ENCODE peak calls at places on chromosomes 2 and 18, in six cellular contexts. X is aorta, K is HCT116, M is cardiac muscle cell, D is ovary, E is IMR-90. T is an unnamed sample.

GRCh38 chr2:64606495-64607363 is 47.0 kb downstream of the SERTAD2 start:
- DNase-seq in E (no peak), M (peak; percentile 45), K (no peak), X (peak; percentile 94), D (peak; percentile 71), T (no peak)

GRCh38 chr2:80022018-80022417 is 282.5 kb downstream of the LRRTM1 start:
- DNase-seq in K (no peak), M (no peak), X (no peak), E (no peak), D (no peak), T (no peak)

GRCh38 chr2:58638256-58638795 is 397.2 kb upstream of the FANCL start:
- DNase-seq in E (no peak), M (no peak), X (no peak), D (no peak), K (no peak), T (no peak)

GRCh38 chr2:207318071-207318683 is 152.4 kb upstream of the KLF7 start:
- DNase-seq in K (no peak), E (no peak), M (no peak), D (no peak), X (no peak), T (no peak)

GRCh38 chr2:120773186-120773800 is 37.6 kb downstream of the GLI2 start:
- DNase-seq in E (no peak), M (no peak), X (peak; percentile 68), K (no peak), D (no peak), T (no peak)

GRCh38 chr2:118878531-118879149 is 31.2 kb upstream of the EN1 start:
- DNase-seq in M (no peak), E (no peak), D (no peak), K (no peak), X (no peak), T (no peak)

GRCh38 chr2:183032200-183032794 is 6.0 kb downstream of the NCKAP1 start:
- DNase-seq in X (no peak), K (no peak), D (no peak), E (peak; percentile 64), M (no peak), T (no peak)

GRCh38 chr18:14189858-14190257 is 57.6 kb upstream of the ZNF519 start:
- DNase-seq in E (no peak), D (no peak), X (no peak), M (no peak), K (peak; percentile 70), T (peak; percentile 24)

GRCh38 chr2:136000502-136000901 is 15.1 kb upstream of the DARS1 start:
- DNase-seq in X (no peak), K (no peak), E (no peak), M (no peak), D (no peak), T (no peak)

GRCh38 chr2:27727257-27727656 is 44.3 kb upstream of the MRPL33 start:
- DNase-seq in K (no peak), X (no peak), D (no peak), M (no peak), E (no peak), T (no peak)

GRCh38 chr18:28113271-28114023 is 63.5 kb downstream of the CDH2 start:
- DNase-seq in E (peak; percentile 28), M (no peak), K (no peak), X (no peak), D (no peak), T (no peak)

GRCh38 chr2:234258562-234259141 is 208.2 kb downstream of the SPP2 start:
- DNase-seq in E (peak; percentile 86), X (no peak), K (no peak), D (no peak), M (no peak), T (no peak)

GRCh38 chr2:4174796-4175195 is 471.4 kb downstream of the DCDC2C start:
- DNase-seq in D (no peak), E (no peak), M (no peak), X (no peak), K (no peak), T (no peak)

DNA sequence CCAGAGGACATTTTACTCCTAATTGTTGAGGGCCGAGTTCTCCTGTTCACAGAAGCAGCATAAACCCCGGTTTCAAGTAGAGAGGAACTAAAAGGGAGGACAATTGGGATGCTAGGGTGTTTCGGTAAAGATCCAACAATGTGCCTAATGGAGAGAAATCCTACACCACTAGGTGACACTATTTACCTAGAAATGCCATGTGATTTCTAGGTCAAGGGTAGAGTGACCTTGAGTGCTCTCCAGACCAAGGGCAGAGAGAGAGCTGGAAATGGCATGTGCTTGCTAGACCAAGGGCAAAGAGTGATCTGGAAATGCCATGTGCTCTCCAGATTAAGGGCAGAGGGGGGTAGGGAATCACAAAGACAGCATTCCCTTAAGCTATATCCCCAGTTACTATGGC is 472.0 kb downstream of the DCDC2C start:
- DNase-seq in E (no peak), M (no peak), D (no peak), X (no peak), K (no peak), T (no peak)
- H3K9me3 ChIP-seq in E (peaks cover 13% of the 10 kb centered on the region), M (peaks cover 2% of the 10 kb centered on the region), D (no peaks in the 10 kb centered on the region), X (peaks cover 8% of the 10 kb centered on the region), K (peaks cover 5% of the 10 kb centered on the region), T (peaks cover 7% of the 10 kb centered on the region)

DNA sequence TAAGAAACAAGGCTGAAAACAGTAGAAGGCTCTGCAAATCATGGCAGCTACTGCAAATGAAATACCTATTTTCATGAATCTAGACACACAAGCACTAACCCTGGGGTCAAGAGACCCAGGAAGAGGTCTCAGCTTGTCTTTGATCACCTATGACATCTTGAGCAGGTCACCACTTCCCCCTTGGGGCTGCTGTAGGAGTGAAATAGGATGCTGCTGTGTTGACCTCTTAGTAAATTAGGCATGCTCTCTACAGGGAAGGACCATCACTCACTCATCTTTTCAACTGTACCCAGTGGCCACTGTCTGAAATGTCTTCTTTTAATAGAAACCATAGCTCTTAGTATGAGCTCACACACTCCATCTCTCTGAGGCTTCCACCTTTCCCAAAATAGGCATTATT is 83.8 kb downstream of the NCK2 start:
- DNase-seq in D (no peak), E (no peak), X (no peak), M (no peak), K (no peak), T (no peak)
- H3K9me3 ChIP-seq in D (no peaks in the 10 kb centered on the region), E (no peaks in the 10 kb centered on the region), X (no peaks in the 10 kb centered on the region), M (no peaks in the 10 kb centered on the region), K (no peaks in the 10 kb centered on the region), T (no peaks in the 10 kb centered on the region)

DNA sequence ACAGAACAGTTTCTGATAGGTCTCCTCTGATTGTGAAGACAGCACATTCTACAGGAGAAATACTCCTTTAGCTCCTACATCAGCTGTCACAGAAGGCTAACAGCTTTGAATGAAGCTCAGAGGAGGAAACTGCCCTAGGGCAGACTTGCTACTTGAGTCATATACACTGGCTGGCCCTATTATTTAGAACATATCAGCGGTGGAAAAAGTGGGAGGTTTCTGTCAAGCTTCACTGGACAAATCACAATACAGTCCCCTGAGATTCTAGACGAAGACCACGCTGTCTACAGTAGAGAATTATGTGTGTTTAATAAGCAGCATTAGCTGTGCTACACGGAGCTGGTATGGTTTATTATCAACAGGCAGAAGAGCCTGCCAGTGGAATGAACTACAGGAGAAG is 230.9 kb upstream of the FSIP2 start:
- DNase-seq in M (no peak), E (no peak), K (no peak), D (no peak), X (no peak), T (no peak)
- H3K9me3 ChIP-seq in M (no peaks in the 10 kb centered on the region), E (peaks cover 5% of the 10 kb centered on the region), K (peaks cover 24% of the 10 kb centered on the region), D (no peaks in the 10 kb centered on the region), X (no peaks in the 10 kb centered on the region), T (peaks cover 13% of the 10 kb centered on the region)

GRCh38 chr18:80026363-80026762 is 7.9 kb upstream of the RBFA start:
- DNase-seq in D (no peak), E (no peak), X (no peak), K (no peak), M (no peak), T (no peak)
- H3K9me3 ChIP-seq in D (peaks cover 9% of the 10 kb centered on the region), E (peaks cover 37% of the 10 kb centered on the region), X (peaks cover 14% of the 10 kb centered on the region), K (peaks cover 26% of the 10 kb centered on the region), M (no peaks in the 10 kb centered on the region), T (no peaks in the 10 kb centered on the region)

DNA sequence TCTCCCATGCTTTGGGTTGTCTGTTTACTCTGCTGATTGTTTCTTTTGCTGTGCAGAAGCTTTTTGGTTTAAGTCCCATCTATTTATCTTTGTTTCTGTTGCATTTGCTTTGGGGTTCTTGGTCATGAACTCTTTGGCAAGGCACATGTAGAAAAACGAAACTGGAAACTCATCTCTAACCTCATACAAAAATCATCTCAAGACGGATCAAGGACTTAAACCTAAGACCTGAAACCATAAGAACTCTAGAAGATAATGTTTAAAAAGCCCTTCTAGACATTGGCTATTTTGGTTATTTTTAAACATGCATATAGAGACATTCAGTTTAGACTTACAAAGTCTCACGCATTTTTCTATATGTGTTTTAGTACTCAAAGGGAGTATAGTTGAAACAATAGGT is 1164.3 kb upstream of the GYPC start:
- DNase-seq in D (no peak), X (no peak), K (no peak), M (no peak), E (no peak), T (no peak)
- H3K9me3 ChIP-seq in D (no peaks in the 10 kb centered on the region), X (no peaks in the 10 kb centered on the region), K (peaks cover 13% of the 10 kb centered on the region), M (no peaks in the 10 kb centered on the region), E (no peaks in the 10 kb centered on the region), T (no peaks in the 10 kb centered on the region)

T was measured in Caco-2.